ENCODE peak calls at places on chromosomes 13 and 19, in five cellular contexts. R, B, H, L and K are unnamed samples.
A peak's percentile ranks its signal among the peaks of the same experiment; 100 is the strongest.

GRCh38 chr19:751501-752341 is 809 bp downstream of the MISP start:
- DNase-seq in R (no peak), H (no peak), B (peak; percentile 62), L (no peak), K (no peak)

GRCh38 chr13:87678353-87678752 is 7.2 kb downstream of the SLITRK5 start:
- DNase-seq in H (no peak), B (no peak), L (no peak), R (no peak), K (no peak)

GRCh38 chr13:111846396-111847174 is 220.4 kb upstream of the SOX1 start:
- DNase-seq in B (no peak), L (peak; percentile 19), R (no peak), H (no peak), K (peak; percentile 13)

GRCh38 chr13:83332751-83333150 is 549.5 kb downstream of the SLITRK1 start:
- DNase-seq in B (no peak), R (no peak), L (no peak), H (no peak), K (no peak)

GRCh38 chr13:39887424-39887823 is 232.0 kb downstream of the COG6 start:
- DNase-seq in L (no peak), H (no peak), R (no peak), B (no peak), K (no peak)

GRCh38 chr13:89205856-89206255 is 1534.7 kb downstream of the SLITRK5 start:
- DNase-seq in L (no peak), B (no peak), H (no peak), R (no peak), K (no peak)

GRCh38 chr13:40798380-40798779 is 9.0 kb downstream of the SLC25A15 start:
- DNase-seq in B (peak; percentile 80), L (no peak), R (no peak), H (no peak), K (no peak)

GRCh38 chr19:4069331-4069959 is 2.7 kb upstream of the ZBTB7A start:
- DNase-seq in H (peak; percentile 38), R (no peak), L (no peak), B (no peak), K (no peak)

GRCh38 chr13:97268772-97269171 is 46.6 kb downstream of the MBNL2 start:
- DNase-seq in B (no peak), R (no peak), H (no peak), L (no peak), K (no peak)

GRCh38 chr19:30686252-30686762 is 314.1 kb downstream of the ZNF536 start:
- DNase-seq in H (no peak), B (no peak), R (no peak), L (no peak), K (no peak)

GRCh38 chr19:38599722-38600121 is 18.0 kb downstream of the MAP4K1 start:
- DNase-seq in R (no peak), H (no peak), B (no peak), L (no peak), K (no peak)

GRCh38 chr13:24251525-24251924 is 57.9 kb upstream of the C1QTNF9 start:
- DNase-seq in L (no peak), R (no peak), B (no peak), H (peak; percentile 91), K (no peak)

GRCh38 chr13:95924389-95924994 is 128.7 kb downstream of the UGGT2 start:
- DNase-seq in R (no peak), H (no peak), L (no peak), B (peak; percentile 26), K (no peak)

GRCh38 chr13:46124967-46125933 is 20.4 kb upstream of the CPB2 start:
- DNase-seq in R (no peak), L (no peak), H (no peak), B (no peak), K (no peak)

GRCh38 chr19:42051166-42052115 is 18.6 kb downstream of the GRIK5 start:
- DNase-seq in B (peak; percentile 94), H (no peak), L (no peak), R (no peak), K (no peak)

GRCh38 chr19:39307822-39308530 is 11.8 kb downstream of the IFNL1 start:
- DNase-seq in R (no peak), L (no peak), H (no peak), B (no peak), K (no peak)

GRCh38 chr19:3966051-3967017 is 4.6 kb downstream of the DAPK3 start:
- DNase-seq in B (peak; percentile 91), R (no peak), H (no peak), L (no peak), K (no peak)

GRCh38 chr13:30745917-30746686 is 10.8 kb downstream of the ALOX5AP start:
- DNase-seq in H (no peak), R (no peak), B (peak; percentile 15), L (no peak), K (no peak)

GRCh38 chr19:35155441-35155840 is 906 bp downstream of the FXYD5 start:
- DNase-seq in B (no peak), R (no peak), L (no peak), H (no peak), K (no peak)

GRCh38 chr19:6793411-6793810 is 20.9 kb downstream of the VAV1 start:
- DNase-seq in H (no peak), B (no peak), R (no peak), L (no peak), K (no peak)

GRCh38 chr13:95481051-95481775 is 71.3 kb upstream of the CLDN10 start:
- DNase-seq in R (no peak), H (no peak), B (no peak), L (no peak), K (no peak)

GRCh38 chr19:9912551-9913236 is 23.6 kb downstream of the OLFM2 start:
- DNase-seq in L (no peak), B (no peak), H (no peak), R (no peak), K (no peak)

GRCh38 chr19:52748336-52748950 is 13.6 kb upstream of the ZNF611 start:
- DNase-seq in H (no peak), R (no peak), L (peak; percentile 51), B (peak; percentile 81), K (peak; percentile 60)

GRCh38 chr13:46100191-46100877 is 4.5 kb downstream of the CPB2 start:
- DNase-seq in B (no peak), R (no peak), H (no peak), L (no peak), K (no peak)

GRCh38 chr13:40440990-40441820 is 225.2 kb downstream of the FOXO1 start:
- DNase-seq in B (peak; percentile 3), L (no peak), R (peak; percentile 19), H (no peak), K (no peak)

GRCh38 chr19:49193822-49194394 is 36.3 kb downstream of the TRPM4 start:
- DNase-seq in L (no peak), B (no peak), H (no peak), R (no peak), K (no peak)

GRCh38 chr13:64758520-64758919 is 2471.6 kb downstream of the PCDH9 start:
- DNase-seq in R (no peak), L (no peak), H (no peak), B (no peak), K (no peak)

GRCh38 chr13:71645467-71645866 is 221.5 kb downstream of the DACH1 start:
- DNase-seq in R (no peak), B (no peak), L (no peak), H (no peak), K (no peak)